ENCODE peak calls at places on chromosomes 3 and 15, in nine cellular contexts. T is neural progenitor cell, Y is iPS-NIHi11, D is nucleus accumbens, N is NCI-H1092 treated with DMSO at 0.1 percent for 48 hours, V is EL, X is neural crest cell, I is C1 segment of cervical spinal cord, E is left ventricle myocardium inferior. Q is an unnamed sample.
A peak's percentile ranks its signal among the peaks of the same experiment; 100 is the strongest.

GRCh38 chr15:65796610-65797012 is 4.5 kb upstream of the DENND4A start:
- DNase-seq in T (no peak), Y (no peak), D (no peak), N (no peak), V (peak; percentile 65), X (no peak), I (no peak), E (no peak), Q (no peak)

GRCh38 chr3:53190659-53191058 is 29.6 kb downstream of the PRKCD start:
- DNase-seq in T (no peak), Y (no peak), D (no peak), N (no peak), V (no peak), X (no peak), I (no peak), E (no peak), Q (no peak)

GRCh38 chr15:92812271-92812670 is 87.9 kb upstream of the CHD2 start:
- DNase-seq in T (no peak), Y (no peak), D (peak; percentile 26), N (no peak), V (no peak), X (no peak), I (no peak), E (no peak), Q (no peak)

GRCh38 chr15:66178531-66178910 is 75.0 kb downstream of the MEGF11 start:
- DNase-seq in T (no peak), Y (peak; percentile 58), D (no peak), N (no peak), V (no peak), X (no peak), I (no peak), E (no peak), Q (no peak)

GRCh38 chr15:67914537-67915373 is 74.9 kb upstream of the RNU6-1 start:
- DNase-seq in T (peak; percentile 71), Y (peak; percentile 51), D (peak; percentile 56), N (peak; percentile 84), V (no peak), X (peak; percentile 40), I (peak; percentile 21), E (peak; percentile 73), Q (no peak)

GRCh38 chr3:17023006-17023664 is 138.4 kb downstream of the PLCL2 start:
- DNase-seq in T (no peak), Y (no peak), D (no peak), N (no peak), V (peak; percentile 25), X (no peak), I (no peak), E (no peak), Q (no peak)

GRCh38 chr3:24012589-24013257 is 67.6 kb downstream of the NR1D2 start:
- DNase-seq in T (no peak), Y (no peak), D (no peak), N (no peak), V (no peak), X (no peak), I (no peak), E (no peak), Q (no peak)

GRCh38 chr15:57777034-57777433 is 70.5 kb downstream of the POLR2M start:
- DNase-seq in T (no peak), Y (no peak), D (no peak), N (no peak), V (no peak), X (no peak), I (no peak), E (no peak), Q (no peak)

GRCh38 chr3:14439501-14440167 is 37.2 kb downstream of the SLC6A6 start:
- DNase-seq in T (no peak), Y (no peak), D (peak; percentile 40), N (peak; percentile 98), V (peak; percentile 61), X (no peak), I (no peak), E (peak; percentile 83), Q (peak; percentile 87)